ENCODE peak calls at places on chromosomes 3 and 15, in six cellular contexts. Q is activated CD4-positive, alpha-beta T cell treated with anti-CD3 and anti-CD28 coated beads, Interleukin-2, amount 10 ng/mL, durations not matched to agents 7 days and 5 days; T is left colon; Y is hepatocyte; J is endothelial cell; H is T-helper 2 cell. L is an unnamed sample.

GRCh38 chr15:98754283-98755022 is 106.1 kb downstream of the IGF1R start:
- DNase-seq in J (peak), Q (no peak), Y (no peak), H (no peak), T (no peak), L (no peak)

GRCh38 chr3:40681658-40682055 is 156.9 kb downstream of the ZNF621 start:
- DNase-seq in Y (no peak), J (no peak), Q (no peak), T (no peak), H (no peak), L (no peak)

GRCh38 chr3:53252105-53252946 is 3.5 kb downstream of the TKT start:
- DNase-seq in Y (no peak), Q (no peak), H (no peak), J (no peak), T (no peak), L (no peak)

GRCh38 chr3:101646726-101647125 is 30.2 kb downstream of the ZBTB11 start:
- DNase-seq in T (no peak), J (no peak), Y (no peak), Q (no peak), H (no peak), L (no peak)

GRCh38 chr15:46815765-46816164 is 901.5 kb upstream of the SEMA6D start:
- DNase-seq in Y (peak), T (peak), Q (no peak), J (no peak), H (no peak), L (peak)

GRCh38 chr3:45100998-45101407 is 45.2 kb downstream of the CDCP1 start:
- DNase-seq in J (no peak), H (no peak), T (no peak), Y (peak), Q (no peak), L (no peak)

GRCh38 chr3:184337315-184337714 is at the start of gene FAM131A:
- DNase-seq in J (no peak), H (no peak), T (no peak), Q (no peak), Y (no peak), L (no peak)

GRCh38 chr3:150761831-150762661 is 923 bp downstream of the SIAH2 start:
- DNase-seq in H (no peak), T (peak), Y (peak), J (peak), Q (peak), L (no peak)

GRCh38 chr15:38069506-38069905 is 135.1 kb downstream of the TMCO5A start:
- DNase-seq in H (no peak), J (no peak), Q (no peak), T (peak), Y (peak), L (no peak)

GRCh38 chr3:192022412-192022811 is 561.4 kb downstream of the PYDC2 start:
- DNase-seq in T (no peak), Q (no peak), Y (no peak), H (no peak), J (no peak), L (no peak)

GRCh38 chr15:58440181-58440910 is 8.6 kb downstream of the LIPC start:
- DNase-seq in Q (no peak), H (no peak), T (no peak), J (no peak), Y (peak), L (no peak)

GRCh38 chr3:183386651-183387050 is 41.8 kb downstream of the MCF2L2 start:
- DNase-seq in Q (no peak), H (no peak), T (no peak), Y (peak), J (no peak), L (no peak)

GRCh38 chr3:103693831-103694230 is 1259.0 kb downstream of the ZPLD1 start:
- DNase-seq in J (no peak), T (no peak), Y (no peak), H (no peak), Q (no peak), L (no peak)

GRCh38 chr3:170007031-170007663 is 30.6 kb upstream of the GPR160 start:
- DNase-seq in Q (peak), Y (no peak), H (no peak), J (no peak), T (no peak), L (no peak)

GRCh38 chr15:77851696-77852095 is 219.0 kb upstream of the LINGO1 start:
- DNase-seq in Y (peak), H (no peak), Q (no peak), J (no peak), T (peak), L (no peak)

GRCh38 chr3:133644768-133645167 is 17.0 kb downstream of the TOPBP1 start:
- DNase-seq in Q (no peak), J (no peak), Y (peak), T (no peak), H (no peak), L (no peak)

GRCh38 chr3:186413615-186414415 is 51.8 kb upstream of the DGKG start:
- DNase-seq in T (peak), Y (peak), Q (peak), J (peak), H (no peak), L (peak)

GRCh38 chr3:114967168-114967567 is 179.9 kb downstream of the ZBTB20 start:
- DNase-seq in Q (no peak), Y (no peak), H (no peak), T (no peak), J (no peak), L (no peak)

GRCh38 chr15:101810905-101811304 is 1.1 kb upstream of the OR4F15 start:
- DNase-seq in Q (no peak), J (no peak), H (no peak), Y (peak), T (no peak), L (no peak)

GRCh38 chr15:86439614-86440013 is 359.9 kb downstream of the AGBL1 start:
- DNase-seq in H (no peak), J (no peak), Y (peak), Q (no peak), T (peak), L (no peak)

GRCh38 chr3:43183456-43183855 is 77.6 kb upstream of the POMGNT2 start:
- DNase-seq in Q (no peak), J (no peak), H (no peak), Y (no peak), T (no peak), L (no peak)

GRCh38 chr15:70241031-70241430 is 143.3 kb upstream of the TLE3 start:
- DNase-seq in Y (no peak), H (no peak), T (no peak), Q (no peak), J (no peak), L (no peak)

GRCh38 chr3:185084883-185085282 is 68.0 kb downstream of the C3orf70 start:
- DNase-seq in T (no peak), H (no peak), Q (no peak), J (no peak), Y (no peak), L (no peak)

GRCh38 chr3:79167651-79168416 is 600.0 kb downstream of the ROBO1 start:
- DNase-seq in T (no peak), J (no peak), Y (peak), Q (no peak), H (no peak), L (no peak)

GRCh38 chr15:89731275-89731674 is 19.8 kb downstream of the MESP1 start:
- DNase-seq in J (no peak), H (no peak), Y (no peak), Q (no peak), T (no peak), L (no peak)

GRCh38 chr3:171838218-171838720 is 4.9 kb upstream of the TMEM212 start:
- DNase-seq in T (no peak), H (no peak), Q (no peak), J (peak), Y (no peak), L (no peak)